ENCODE peak calls at places on chromosomes 1 and 21, in six cellular contexts. Y is Calu3, P is mammary epithelial cell, K is endodermal cell, S is pancreas, U is cardiac fibroblast. D is an unnamed sample.

GRCh38 chr1:41322835-41323234 is 38.4 kb upstream of the FOXO6 start:
- DNase-seq in S (no peak), K (peak; percentile 93), P (peak; percentile 45), Y (peak; percentile 77), U (peak; percentile 38), D (no peak)

GRCh38 chr1:226034482-226034881 is 28.0 kb upstream of the H3-3A start:
- DNase-seq in K (no peak), U (peak; percentile 100), S (no peak), P (peak; percentile 74), Y (no peak), D (peak; percentile 99)

GRCh38 chr1:24901791-24902470 is 28.1 kb downstream of the RUNX3 start:
- DNase-seq in Y (no peak), K (no peak), S (peak; percentile 64), P (no peak), U (no peak), D (no peak)

GRCh38 chr1:66981679-66982078 is 56.9 kb downstream of the MIER1 start:
- DNase-seq in P (peak; percentile 24), K (no peak), Y (no peak), U (peak; percentile 18), S (no peak), D (peak; percentile 18)

GRCh38 chr1:24540906-24541710 is 14.8 kb upstream of the NCMAP start:
- DNase-seq in Y (peak; percentile 57), S (no peak), P (peak; percentile 56), U (peak; percentile 60), K (no peak), D (peak; percentile 65)

GRCh38 chr1:231678021-231678432 is 51.4 kb downstream of the DISC1 start:
- DNase-seq in Y (no peak), K (no peak), P (no peak), U (no peak), S (no peak), D (no peak)

GRCh38 chr21:35932232-35932911 is 128.0 kb downstream of the SETD4 start:
- DNase-seq in U (peak; percentile 91), P (peak; percentile 92), S (no peak), Y (no peak), K (no peak), D (peak; percentile 95)

GRCh38 chr1:18941221-18942141 is 15.0 kb downstream of the IFFO2 start:
- DNase-seq in P (peak; percentile 98), Y (peak; percentile 66), U (peak; percentile 92), S (peak; percentile 46), K (peak; percentile 81), D (peak; percentile 93)

GRCh38 chr1:84996846-84997666 is at the start of gene MCOLN2:
- DNase-seq in S (peak; percentile 84), U (no peak), K (peak; percentile 83), P (peak; percentile 37), Y (peak; percentile 66), D (peak; percentile 10)

GRCh38 chr1:162536511-162536910 is 25.0 kb upstream of the UAP1 start:
- DNase-seq in S (no peak), P (peak; percentile 63), K (no peak), U (peak; percentile 18), Y (no peak), D (peak; percentile 31)

GRCh38 chr1:232950919-232951579 is 638 bp downstream of the NTPCR start:
- DNase-seq in Y (peak; percentile 23), P (peak; percentile 25), U (no peak), S (no peak), K (peak; percentile 78), D (no peak)

GRCh38 chr1:10765734-10766478 is 30.5 kb downstream of the CASZ1 start:
- DNase-seq in P (peak; percentile 31), U (no peak), S (peak; percentile 83), K (no peak), Y (no peak), D (no peak)

GRCh38 chr1:2927393-2927792 is 93.9 kb upstream of the ACTRT2 start:
- DNase-seq in Y (no peak), K (no peak), S (no peak), P (no peak), U (no peak), D (no peak)

GRCh38 chr1:109931189-109931672 is 20.6 kb downstream of the CSF1 start:
- DNase-seq in U (peak; percentile 90), P (no peak), Y (peak; percentile 83), K (peak; percentile 97), S (peak; percentile 93), D (peak; percentile 88)

GRCh38 chr1:233005703-233006102 is 55.3 kb downstream of the NTPCR start:
- DNase-seq in K (peak; percentile 26), Y (no peak), P (no peak), S (no peak), U (no peak), D (peak; percentile 32)

GRCh38 chr1:90580176-90580575 is 136.9 kb downstream of the BARHL2 start:
- DNase-seq in K (no peak), Y (no peak), U (no peak), S (no peak), P (peak; percentile 66), D (no peak)

GRCh38 chr1:71242239-71242638 is 161.4 kb upstream of the ZRANB2 start:
- DNase-seq in P (no peak), U (no peak), Y (no peak), S (no peak), K (no peak), D (no peak)

GRCh38 chr1:63947904-63948303 is 174.1 kb downstream of the ROR1 start:
- DNase-seq in U (no peak), P (no peak), K (no peak), Y (no peak), S (no peak), D (no peak)

GRCh38 chr1:115929846-115930245 is 46.5 kb upstream of the SLC22A15 start:
- DNase-seq in K (no peak), U (peak; percentile 77), Y (no peak), S (no peak), P (peak; percentile 63), D (peak; percentile 58)

GRCh38 chr1:24119859-24120756 is 8.2 kb upstream of the MYOM3 start:
- DNase-seq in P (peak; percentile 72), U (peak; percentile 88), Y (no peak), S (peak; percentile 94), K (no peak), D (peak; percentile 80)

GRCh38 chr1:48061162-48062136 is 64.3 kb upstream of the TRABD2B start:
- DNase-seq in S (no peak), P (peak; percentile 55), K (peak; percentile 90), Y (peak; percentile 62), U (peak; percentile 71), D (peak; percentile 68)

GRCh38 chr1:177355575-177355974 is 184.8 kb downstream of the BRINP2 start:
- DNase-seq in P (peak; percentile 41), K (peak; percentile 70), Y (peak; percentile 63), S (no peak), U (peak; percentile 60), D (peak; percentile 48)

GRCh38 chr1:234602334-234603220 is 7.4 kb downstream of the IRF2BP2 start:
- DNase-seq in P (peak; percentile 93), Y (peak; percentile 64), K (no peak), S (no peak), U (peak; percentile 93), D (peak; percentile 95)

GRCh38 chr1:67760030-67760821 is 73.0 kb downstream of the GNG12 start:
- DNase-seq in S (no peak), P (peak; percentile 81), K (peak; percentile 86), U (peak; percentile 74), Y (peak; percentile 67), D (peak; percentile 78)

GRCh38 chr1:151998611-151999362 is 5.1 kb upstream of the S100A10 start:
- DNase-seq in Y (peak; percentile 68), P (peak; percentile 94), S (no peak), U (no peak), K (no peak), D (no peak)

DNA sequence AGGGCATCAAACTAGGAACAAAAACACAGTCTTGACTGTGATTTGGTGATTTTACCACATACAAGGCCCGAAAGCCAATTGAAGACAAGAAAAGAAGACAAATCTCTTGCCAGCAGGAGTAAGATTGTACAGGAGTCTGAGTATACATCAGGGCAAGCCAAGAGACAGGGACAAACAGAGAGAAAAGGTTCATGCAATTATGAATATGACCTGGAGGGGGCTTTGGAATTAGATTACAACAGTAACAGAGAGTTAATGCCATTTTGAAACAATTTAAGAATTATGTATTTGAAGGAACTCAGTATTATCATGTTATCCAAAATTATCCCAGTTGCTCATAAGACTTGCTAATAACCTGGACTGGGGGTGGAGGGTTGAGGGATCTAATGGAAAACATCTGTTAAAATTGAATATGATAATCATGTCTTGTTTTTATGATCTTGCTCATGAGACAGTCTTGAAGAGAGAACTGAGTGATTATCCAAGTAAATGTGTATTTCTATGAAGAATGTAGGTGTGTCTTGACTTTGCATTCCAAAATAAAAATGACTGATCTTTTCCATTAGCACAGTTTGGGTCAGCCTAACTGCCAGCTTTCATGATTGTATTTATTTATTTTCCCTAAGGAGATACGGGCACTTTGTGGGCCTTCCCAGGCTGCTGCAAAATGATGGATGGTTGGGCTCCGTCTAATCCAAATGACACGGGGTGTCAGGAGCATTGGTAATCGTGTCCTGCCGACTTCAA is 117.7 kb downstream of the ERG start:
- DNase-seq in K (no peak), S (no peak), P (no peak), Y (no peak), U (peak; percentile 45), D (peak; percentile 52)
- TF ChIP-seq CTCF in K (peak; percentile 41), S (no peak), P (peak; percentile 30), Y (no peak), U (peak; percentile 46), D (peak; percentile 54)

GRCh38 chr1:39639333-39640130 is at the start of gene HEYL:
- DNase-seq in K (peak; percentile 95), S (peak; percentile 95), Y (peak; percentile 69), U (peak; percentile 37), P (no peak), D (peak; percentile 31)
- TF ChIP-seq CTCF in K (peak; percentile 81), S (peak; percentile 23), Y (no peak), U (peak; percentile 60), P (no peak), D (peak; percentile 30)

GRCh38 chr1:92961131-92961895 is at the start of gene DIPK1A:
- DNase-seq in S (peak; percentile 91), K (peak; percentile 93), U (peak; percentile 82), P (peak; percentile 68), Y (peak; percentile 80), D (peak; percentile 75)
- TF ChIP-seq CTCF in S (no peak), K (peak; percentile 58), U (no peak), P (no peak), Y (peak; percentile 25), D (no peak)

GRCh38 chr1:181931873-181932272 is 129.6 kb downstream of the ZNF648 start:
- DNase-seq in K (no peak), S (no peak), U (no peak), Y (no peak), P (no peak), D (no peak)

GRCh38 chr1:181936269-181936668 is 125.2 kb downstream of the ZNF648 start:
- DNase-seq in Y (no peak), K (no peak), U (no peak), S (no peak), P (no peak), D (no peak)

DNA sequence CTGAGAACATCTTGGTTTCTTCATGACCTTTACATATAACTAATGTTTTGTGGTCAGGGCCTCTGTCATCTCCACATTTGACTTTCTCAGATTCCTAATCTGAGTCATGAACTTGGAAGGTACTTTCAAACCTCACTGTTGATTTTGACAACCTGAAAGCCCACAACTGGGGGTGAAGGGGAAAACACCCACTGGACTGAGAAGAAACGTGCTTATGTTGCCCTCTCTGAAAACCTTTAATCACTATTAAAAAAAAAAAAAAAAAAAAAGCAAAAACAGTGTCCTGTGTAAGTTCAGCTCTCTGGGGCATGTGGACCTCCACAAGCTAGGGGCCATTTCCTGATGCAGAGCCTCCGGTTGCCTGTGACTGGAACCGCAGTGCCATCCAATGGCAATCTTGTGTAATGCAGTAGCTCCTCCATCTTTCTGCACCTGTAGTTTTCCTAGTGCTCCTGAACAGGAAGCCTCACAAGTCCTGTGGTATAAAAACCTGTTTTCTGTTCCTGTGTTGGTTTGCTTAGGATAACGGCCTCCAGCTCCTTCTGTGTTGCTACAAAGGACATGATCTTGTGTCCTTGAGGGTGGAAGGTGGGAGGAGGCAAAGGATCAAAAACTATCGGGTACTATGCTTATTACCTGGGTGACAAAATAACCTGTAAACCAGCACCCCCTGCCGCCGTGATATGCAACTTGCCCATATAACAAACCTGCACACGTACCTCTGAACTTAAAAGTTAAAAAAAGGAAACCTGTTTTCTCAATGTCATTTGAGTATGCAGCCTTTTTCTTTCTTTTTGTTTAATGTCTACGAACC is 124.5 kb downstream of the ZNF648 start:
- DNase-seq in U (no peak), K (peak; percentile 95), Y (peak; percentile 73), P (peak; percentile 63), S (no peak), D (no peak)
- TF ChIP-seq CTCF in U (no peak), K (peak; percentile 88), Y (peak; percentile 58), P (peak; percentile 84), S (peak; percentile 36), D (no peak)

D was measured in fibroblast of pulmonary artery.